ENCODE peak calls at places on chromosomes 3 and 15, in four cellular contexts. D, S, P and V are unnamed samples.

GRCh38 chr3:57977755-57978715 is 30.2 kb upstream of the FLNB start:
- DNase-seq in D (no peak), P (no peak), S (peak), V (no peak)

GRCh38 chr15:100596792-100597191 is 5.2 kb downstream of the LINS1 start:
- DNase-seq in D (no peak), S (no peak), P (no peak), V (no peak)

GRCh38 chr15:101522091-101522490 is 32.6 kb upstream of the PCSK6 start:
- DNase-seq in D (no peak), P (no peak), S (no peak), V (peak)

GRCh38 chr15:64742385-64742784 is 33.0 kb downstream of the RBPMS2 start:
- DNase-seq in P (no peak), D (no peak), S (no peak), V (no peak)

GRCh38 chr3:143269741-143270140 is 150.2 kb downstream of the CHST2 start:
- DNase-seq in P (no peak), D (no peak), S (no peak), V (no peak)

GRCh38 chr3:146136647-146137046 is 24.3 kb downstream of the PLOD2 start:
- DNase-seq in P (no peak), D (no peak), S (no peak), V (no peak)

GRCh38 chr3:143036557-143036956 is 35.2 kb downstream of the U2SURP start:
- DNase-seq in S (no peak), P (no peak), D (no peak), V (no peak)

GRCh38 chr15:49769225-49769624 is 148.4 kb downstream of the DTWD1 start:
- DNase-seq in P (no peak), D (no peak), S (no peak), V (no peak)

GRCh38 chr3:193761969-193762368 is 169.0 kb downstream of the OPA1 start:
- DNase-seq in D (no peak), S (no peak), P (no peak), V (no peak)

GRCh38 chr15:96218623-96219465 is 111.7 kb upstream of the NR2F2 start:
- DNase-seq in P (no peak), D (no peak), S (no peak), V (no peak)

GRCh38 chr3:45343947-45344346 is 44.4 kb upstream of the LARS2 start:
- DNase-seq in S (no peak), D (no peak), P (peak), V (no peak)

GRCh38 chr3:21326704-21327103 is 424.3 kb downstream of the ZNF385D start:
- DNase-seq in S (no peak), D (no peak), P (peak), V (no peak)

GRCh38 chr3:194312743-194313281 is 38.3 kb downstream of the CPN2 start:
- DNase-seq in S (no peak), P (peak), D (no peak), V (no peak)

GRCh38 chr3:60998855-60999254 is 252.4 kb downstream of the FHIT start:
- DNase-seq in P (no peak), D (no peak), S (no peak), V (no peak)

GRCh38 chr3:49787182-49787464 is 781 bp upstream of the IP6K1 start:
- DNase-seq in P (no peak), D (no peak), S (no peak), V (no peak)

GRCh38 chr3:38164966-38165721 is at the start of gene OXSR1:
- DNase-seq in D (peak), S (peak), P (peak), V (peak)

GRCh38 chr3:38163117-38163870 is 2.0 kb upstream of the OXSR1 start:
- DNase-seq in S (peak), P (no peak), D (no peak), V (no peak)

GRCh38 chr3:38164136-38164965 is 986 bp upstream of the OXSR1 start:
- DNase-seq in S (peak), P (no peak), D (no peak), V (no peak)

GRCh38 chr3:38168151-38168987 is 3.0 kb downstream of the OXSR1 start:
- DNase-seq in S (no peak), D (no peak), P (peak), V (no peak)

DNA sequence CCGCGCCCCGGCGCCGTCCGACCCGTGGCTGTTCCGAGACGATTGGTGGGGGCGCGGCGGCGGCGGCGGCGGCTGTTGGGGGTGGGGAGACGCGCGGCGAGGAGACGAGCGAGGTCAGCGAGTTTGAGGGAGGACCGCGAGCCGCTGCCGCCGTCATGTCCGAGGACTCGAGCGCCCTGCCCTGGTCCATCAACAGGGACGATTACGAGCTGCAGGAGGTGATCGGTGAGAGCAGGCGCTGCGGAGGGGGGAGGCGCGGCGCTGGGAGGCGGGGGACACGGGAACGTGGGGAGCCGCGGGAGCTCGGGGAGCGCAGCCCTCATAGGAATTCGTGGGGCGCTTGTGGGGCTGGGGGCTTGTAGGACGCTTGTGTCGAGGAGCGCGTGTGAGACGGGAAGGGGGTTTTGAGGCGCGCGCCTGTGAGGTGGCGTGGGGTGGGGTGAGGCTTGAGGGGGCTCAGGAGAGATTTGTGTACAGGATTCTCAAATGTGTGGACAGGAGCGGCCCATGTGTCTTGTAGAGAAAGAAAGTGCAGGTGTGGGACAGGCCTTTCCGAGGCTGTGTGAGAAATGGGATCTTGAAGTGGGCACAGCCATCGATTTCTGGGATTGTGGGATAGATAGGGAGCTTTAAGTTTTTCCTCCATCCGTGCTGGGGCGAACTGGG is 518 bp downstream of the OXSR1 start:
- DNase-seq in D (peak), P (peak), S (no peak), V (no peak)
- TF ChIP-seq CTCF in D (no peak), P (no peak), S (no peak), V (no peak)

DNA sequence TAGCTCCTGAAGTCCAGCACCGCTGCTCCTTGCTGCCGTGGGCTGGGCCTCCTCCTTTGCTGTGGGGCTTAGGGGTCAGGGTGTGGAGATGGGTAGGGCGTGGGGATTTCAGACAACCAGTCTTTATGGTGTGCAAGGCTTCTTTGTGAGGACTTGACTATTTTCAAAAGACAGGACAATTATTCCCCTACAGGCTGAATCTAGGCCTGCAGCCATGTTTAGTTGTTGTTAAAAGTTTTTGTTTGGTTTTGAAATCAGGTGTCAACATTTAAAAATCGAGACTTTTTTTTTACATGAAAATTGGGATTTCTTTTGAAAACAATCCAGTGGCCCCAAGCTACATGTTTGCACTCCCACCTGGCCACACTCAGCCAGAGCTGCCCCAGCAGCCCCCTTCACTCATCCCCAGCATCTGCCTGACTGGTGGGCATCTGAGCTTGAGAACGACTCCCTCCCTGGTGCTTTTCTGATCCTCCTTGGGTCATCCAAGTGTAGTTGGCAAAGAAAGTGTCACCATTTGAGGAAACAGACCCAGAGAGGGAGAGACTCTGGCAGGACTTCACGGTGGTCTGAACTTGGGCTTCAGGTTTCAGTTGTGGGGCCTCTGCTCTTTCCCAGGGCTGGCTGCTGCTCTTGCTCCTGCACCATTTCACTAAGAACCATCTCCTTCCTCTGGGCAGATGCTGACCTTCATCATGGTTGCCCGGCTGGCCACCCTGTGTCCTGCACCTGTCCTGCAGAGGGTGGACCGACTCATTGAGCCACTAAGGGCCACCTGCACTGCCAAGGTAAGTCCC is 10.4 kb downstream of the RPL32 start:
- DNase-seq in S (no peak), P (no peak), D (no peak), V (no peak)
- TF ChIP-seq CTCF in S (peak), P (peak), D (no peak), V (peak)

DNA sequence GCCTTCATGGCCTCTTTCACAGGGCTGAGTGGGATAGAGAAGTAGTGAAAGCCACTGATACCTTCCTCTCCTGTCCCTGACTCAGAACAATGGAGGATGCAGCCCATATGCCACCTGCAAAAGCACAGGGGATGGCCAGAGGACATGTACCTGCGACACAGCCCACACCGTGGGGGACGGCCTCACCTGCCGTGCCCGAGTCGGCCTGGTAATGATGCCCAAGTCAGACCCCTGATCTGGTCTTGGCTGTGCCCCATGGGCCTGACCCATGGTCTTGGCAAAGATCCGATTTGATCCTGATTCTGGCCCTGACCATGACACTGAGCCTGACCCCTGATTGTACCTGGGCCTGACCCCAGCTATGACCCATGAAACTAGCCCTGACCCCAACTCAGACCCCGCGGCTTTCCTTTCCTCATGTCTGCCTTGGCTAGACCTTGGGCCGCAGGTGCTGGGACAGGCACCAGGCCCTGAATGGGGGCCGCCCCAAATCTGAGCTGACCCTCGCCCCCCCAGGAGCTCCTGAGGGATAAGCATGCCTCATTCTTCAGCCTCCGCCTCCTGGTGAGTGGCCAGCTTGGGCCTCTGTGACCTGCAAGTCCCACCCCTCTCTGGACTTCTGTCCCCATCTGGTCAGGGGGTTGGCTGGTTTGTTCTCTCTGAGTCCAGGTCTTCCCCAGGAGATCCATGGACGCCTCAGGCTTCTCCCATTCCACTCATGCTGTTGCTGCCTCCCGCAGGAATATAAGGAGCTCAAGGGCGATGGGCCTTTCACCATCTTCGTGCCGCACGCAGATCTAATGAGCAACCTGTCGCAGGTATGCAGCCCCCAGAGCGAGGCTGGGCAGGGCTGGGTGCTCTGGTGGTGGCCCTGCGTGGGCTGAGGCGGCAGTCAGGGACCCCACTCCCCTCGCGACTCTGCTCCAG is 15.6 kb downstream of the NT5DC2 start:
- DNase-seq in D (no peak), S (no peak), P (no peak), V (no peak)
- TF ChIP-seq CTCF in D (no peak), S (no peak), P (no peak), V (no peak)

GRCh38 chr3:42746455-42747450 is 26.3 kb downstream of the CCDC13 start:
- DNase-seq in S (no peak), P (peak), D (peak), V (peak)

GRCh38 chr3:42749025-42749752 is 23.9 kb downstream of the CCDC13 start:
- DNase-seq in P (no peak), D (peak), S (no peak), V (no peak)

GRCh38 chr3:42749753-42750231 is 23.3 kb downstream of the CCDC13 start:
- DNase-seq in S (no peak), P (no peak), D (peak), V (no peak)

GRCh38 chr3:42745776-42746454 is 27.1 kb downstream of the CCDC13 start:
- DNase-seq in P (no peak), D (no peak), S (no peak), V (peak)

DNA sequence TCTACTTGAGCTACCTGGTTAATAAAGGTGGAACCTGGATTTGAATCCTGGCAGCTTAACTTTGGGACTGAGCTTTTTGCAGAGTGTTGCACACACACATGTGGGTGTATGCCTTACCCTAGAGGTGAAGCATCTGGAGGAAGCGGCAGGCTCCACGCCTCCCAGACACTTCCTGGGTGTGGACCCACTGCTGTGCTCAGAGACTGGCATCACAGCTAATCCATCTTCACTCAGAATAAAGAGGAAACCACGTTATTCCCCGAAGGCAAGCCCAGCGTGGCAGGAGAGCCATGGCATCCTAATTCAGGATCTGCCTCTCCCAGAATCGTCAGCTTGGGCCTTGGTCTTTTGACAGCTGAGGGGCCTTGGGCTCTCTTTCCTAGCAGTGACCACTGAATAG is 25.5 kb downstream of the CCDC13 start:
- DNase-seq in D (peak), S (no peak), P (no peak), V (no peak)
- TF ChIP-seq CTCF in D (no peak), S (no peak), P (no peak), V (no peak)

GRCh38 chr3:48301020-48301813 is 32.2 kb downstream of the SPINK8 start:
- DNase-seq in S (peak), D (peak), P (peak), V (peak)
- TF ChIP-seq CTCF in S (no peak), D (no peak), P (no peak), V (no peak)

GRCh38 chr3:55687526-55687925 is 200.4 kb upstream of the WNT5A start:
- DNase-seq in P (no peak), S (no peak), D (no peak), V (no peak)
- TF ChIP-seq CTCF in P (no peak), S (no peak), D (no peak), V (no peak)

DNA sequence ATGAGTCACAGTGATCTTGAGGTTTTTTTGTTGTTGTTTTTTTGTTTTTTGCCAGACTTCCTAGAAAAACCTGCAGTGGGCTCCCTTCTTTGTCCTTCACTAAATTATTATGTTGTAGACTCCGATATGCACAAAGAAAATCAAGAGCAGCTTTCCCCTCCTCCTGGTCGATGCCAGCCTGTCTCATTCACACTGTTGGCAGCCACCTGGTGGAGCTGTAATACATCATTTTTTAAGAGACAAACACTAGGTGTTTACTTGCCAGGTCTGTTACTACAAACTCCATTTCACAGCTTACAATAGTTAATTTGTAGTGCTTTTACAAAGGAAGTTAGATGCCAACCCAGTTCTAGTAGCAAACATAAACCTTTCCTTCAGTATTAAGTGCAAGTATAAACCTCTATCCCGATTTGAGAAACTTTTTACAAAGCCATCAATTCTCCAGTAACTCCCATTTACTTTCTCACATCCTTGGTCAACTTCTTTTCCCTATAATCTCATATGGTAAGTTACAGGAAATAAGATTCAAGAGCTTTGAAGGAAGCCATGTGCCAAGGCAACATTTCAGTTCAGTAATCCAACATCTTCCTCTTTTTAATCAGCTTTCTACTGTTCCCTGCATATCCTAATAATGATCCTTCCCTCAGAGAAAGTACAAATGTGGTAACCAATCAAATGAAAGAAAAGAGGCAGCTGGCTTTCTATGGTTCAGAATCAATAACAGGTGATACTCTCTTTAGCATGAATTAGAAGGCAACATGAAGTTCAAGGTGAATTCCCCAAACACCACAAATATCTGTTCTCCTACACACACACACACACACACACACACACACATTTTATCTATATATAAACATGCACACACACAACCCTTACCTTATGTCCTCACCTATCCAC is 14.0 kb downstream of the AAGAB start:
- DNase-seq in D (no peak), P (no peak), S (peak), V (no peak)
- TF ChIP-seq CTCF in D (no peak), P (peak), S (peak), V (peak)

DNA sequence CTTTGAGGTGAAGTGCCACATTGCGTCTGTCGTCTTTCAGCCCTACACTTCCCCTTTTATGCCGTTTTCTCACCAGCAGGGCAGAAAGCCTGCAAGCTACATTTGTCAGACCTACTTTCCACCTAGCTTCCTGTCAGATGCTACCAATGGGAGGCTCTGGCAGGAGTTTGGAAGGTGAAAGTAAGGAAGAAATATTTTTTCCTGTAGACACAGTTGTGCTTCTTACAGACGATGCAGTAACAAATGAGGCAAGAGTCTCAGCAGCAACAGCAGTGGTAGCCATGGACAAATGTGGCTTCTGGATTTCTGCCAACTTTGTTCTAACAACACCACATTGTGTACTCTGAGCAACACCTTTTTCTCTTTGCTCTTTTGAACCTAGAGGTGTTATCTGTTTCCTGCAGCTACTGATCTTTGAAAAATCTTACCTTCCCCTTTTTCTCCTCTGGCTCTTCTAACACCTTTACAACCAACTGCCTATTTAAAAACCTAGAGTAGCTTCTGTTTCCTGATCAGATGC is 70.6 kb upstream of the STT3B start:
- DNase-seq in D (no peak), P (no peak), S (peak), V (no peak)
- TF ChIP-seq CTCF in D (no peak), P (no peak), S (no peak), V (no peak)

GRCh38 chr15:58669108-58669507 is 80.4 kb downstream of the ADAM10 start:
- DNase-seq in D (no peak), P (peak), S (no peak), V (no peak)
- TF ChIP-seq CTCF in D (no peak), P (no peak), S (no peak), V (no peak)